ENCODE peak calls at places on chromosomes 5 and 9, in seven cellular contexts. O is IMR-90, N is heart left ventricle, P is NB4, U is stomach, K is endothelial cell of umbilical vein, E is prostate gland. T is an unnamed sample.
A peak's percentile ranks its signal among the peaks of the same experiment; 100 is the strongest.

GRCh38 chr5:75670571-75670970 is 46.7 kb downstream of the POC5 start:
- DNase-seq in O (peak; percentile 28), N (no peak), P (peak; percentile 16), U (no peak), K (no peak), E (no peak), T (peak; percentile 42)

GRCh38 chr9:6924149-6924548 is 166.4 kb downstream of the KDM4C start:
- DNase-seq in O (no peak), N (no peak), P (no peak), U (no peak), K (no peak), E (no peak), T (no peak)

GRCh38 chr9:69122391-69123141 is 51.5 kb upstream of the TJP2 start:
- DNase-seq in O (peak; percentile 84), N (no peak), P (no peak), U (peak; percentile 47), K (peak; percentile 81), E (peak; percentile 30), T (peak; percentile 86)

GRCh38 chr5:343461-344401 is 22.2 kb downstream of the AHRR start:
- DNase-seq in O (peak; percentile 73), N (peak; percentile 46), P (peak; percentile 85), U (peak; percentile 69), K (peak; percentile 45), E (peak; percentile 17), T (peak; percentile 60)

GRCh38 chr5:97062046-97062445 is 80.4 kb downstream of the LIX1 start:
- DNase-seq in O (no peak), N (no peak), P (no peak), U (no peak), K (no peak), E (no peak), T (peak; percentile 60)

GRCh38 chr9:137619240-137620090 is 660 bp downstream of the EHMT1 start:
- DNase-seq in O (peak; percentile 36), N (no peak), P (peak; percentile 55), U (peak; percentile 42), K (peak; percentile 58), E (no peak), T (peak; percentile 61)

GRCh38 chr5:43039115-43039467 is 1.0 kb downstream of the ANXA2R start:
- DNase-seq in O (no peak), N (no peak), P (no peak), U (no peak), K (no peak), E (no peak), T (no peak)

GRCh38 chr9:127788337-127789011 is 2.6 kb downstream of the CDK9 start:
- DNase-seq in O (no peak), N (no peak), P (no peak), U (no peak), K (no peak), E (no peak), T (no peak)

GRCh38 chr5:113719549-113719948 is 206.1 kb downstream of the YTHDC2 start:
- DNase-seq in O (no peak), N (no peak), P (no peak), U (no peak), K (no peak), E (no peak), T (no peak)

GRCh38 chr5:17912794-17913193 is 278.5 kb downstream of the TAF11L14 start:
- DNase-seq in O (no peak), N (no peak), P (no peak), U (no peak), K (no peak), E (no peak), T (no peak)

GRCh38 chr5:134082264-134082992 is 32.1 kb upstream of the TCF7 start:
- DNase-seq in O (no peak), N (no peak), P (no peak), U (no peak), K (no peak), E (no peak), T (no peak)

GRCh38 chr5:36200513-36200912 is 41.2 kb downstream of the NADK2 start:
- DNase-seq in O (peak; percentile 55), N (no peak), P (no peak), U (no peak), K (peak; percentile 23), E (no peak), T (no peak)

GRCh38 chr5:137565450-137565849 is 66.3 kb upstream of the SPOCK1 start:
- DNase-seq in O (peak; percentile 17), N (no peak), P (no peak), U (no peak), K (no peak), E (no peak), T (no peak)

GRCh38 chr5:17221843-17222614 is 4.6 kb downstream of the BASP1 start:
- DNase-seq in O (no peak), N (no peak), P (peak; percentile 21), U (no peak), K (no peak), E (no peak), T (no peak)

GRCh38 chr5:90168399-90168798 is 241.2 kb downstream of the CETN3 start:
- DNase-seq in O (no peak), N (no peak), P (no peak), U (no peak), K (no peak), E (no peak), T (no peak)

GRCh38 chr5:150585781-150586461 is 54.5 kb upstream of the SYNPO start:
- DNase-seq in O (no peak), N (no peak), P (no peak), U (peak; percentile 66), K (no peak), E (no peak), T (no peak)
- TF ChIP-seq POLR2A in O (no peak), N (no peak), P (no peak), U (no peak), K (no peak), E (no peak), T (no peak)

GRCh38 chr5:171317225-171317624 is 8.2 kb downstream of the TLX3 start:
- DNase-seq in O (no peak), N (no peak), P (no peak), U (no peak), K (no peak), E (no peak), T (no peak)
- H3K4me3 ChIP-seq in O (no peak overlapping the region), N (no peak overlapping the region), P (no peak overlapping the region), U (no peak overlapping the region), K (no peak overlapping the region), E (no peak overlapping the region), T (no peak overlapping the region)

GRCh38 chr9:133333566-133333965 is 2.4 kb downstream of the SURF6 start:
- DNase-seq in O (no peak), N (no peak), P (peak; percentile 7), U (no peak), K (no peak), E (no peak), T (no peak)
- TF ChIP-seq POLR2A in O (no peak), N (no peak), P (no peak), U (no peak), K (no peak), E (no peak), T (no peak)

GRCh38 chr9:110317921-110318320 is 19.7 kb downstream of the TXNDC8 start:
- DNase-seq in O (no peak), N (no peak), P (no peak), U (no peak), K (no peak), E (no peak), T (no peak)

GRCh38 chr9:110321055-110321454 is 16.6 kb downstream of the TXNDC8 start:
- DNase-seq in O (no peak), N (no peak), P (no peak), U (no peak), K (no peak), E (no peak), T (no peak)

GRCh38 chr9:110319781-110320180 is 17.9 kb downstream of the TXNDC8 start:
- DNase-seq in O (no peak), N (no peak), P (no peak), U (no peak), K (no peak), E (no peak), T (no peak)

GRCh38 chr9:110320651-110321050 is 17.0 kb downstream of the TXNDC8 start:
- DNase-seq in O (peak; percentile 13), N (no peak), P (no peak), U (no peak), K (no peak), E (no peak), T (no peak)

GRCh38 chr9:110316255-110316921 is 21.3 kb downstream of the TXNDC8 start:
- DNase-seq in O (no peak), N (no peak), P (peak; percentile 16), U (no peak), K (no peak), E (no peak), T (no peak)
- H3K4me3 ChIP-seq in O (no peak overlapping the region), N (no peak overlapping the region), P (no peak overlapping the region), U (no peak overlapping the region), K (no peak overlapping the region), E (no peak overlapping the region), T (no peak overlapping the region)

DNA sequence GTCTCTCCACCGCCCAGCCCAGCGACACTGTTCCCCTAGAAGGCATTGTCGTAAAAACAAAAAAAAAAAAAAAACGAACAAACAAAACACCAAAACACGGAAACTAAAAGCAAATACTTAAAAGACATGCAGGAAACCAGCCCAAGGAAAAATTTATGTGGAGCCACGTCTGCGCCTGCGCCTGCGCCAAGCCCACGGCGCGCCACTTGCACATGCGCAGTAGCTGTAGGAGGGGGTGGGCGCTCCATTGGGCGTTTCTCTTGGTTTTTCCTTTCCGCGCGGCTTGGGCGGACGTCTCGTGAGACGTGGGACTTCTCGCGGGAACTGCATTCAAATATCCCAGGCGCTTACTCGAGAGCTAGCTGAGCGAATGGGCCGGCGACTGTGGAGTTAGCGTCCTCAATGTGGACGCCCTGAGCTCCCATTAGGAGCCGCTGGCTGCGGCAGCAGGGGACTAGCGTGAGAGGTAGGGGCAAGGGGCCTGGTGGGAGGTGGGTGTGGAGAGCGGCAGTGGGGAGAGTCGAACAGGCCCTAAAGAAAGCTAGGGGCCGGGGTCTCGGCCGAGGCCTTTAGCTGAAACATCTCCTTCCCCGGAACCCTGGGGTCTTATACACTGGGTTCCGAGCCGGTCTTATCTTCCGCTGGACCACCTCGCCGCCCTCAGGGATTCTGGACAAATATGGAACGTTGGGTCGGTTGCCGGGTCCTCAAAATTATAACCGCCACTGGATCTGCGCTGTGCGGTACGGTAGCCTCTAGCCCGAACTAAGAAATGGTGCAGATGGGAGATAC is at the start of gene SPDL1:
- DNase-seq in O (peak; percentile 95), N (peak; percentile 95), P (peak; percentile 94), U (peak; percentile 95), K (peak; percentile 98), E (peak; percentile 95), T (peak; percentile 95)
- TF ChIP-seq POLR2A in O (peak; percentile 87), N (no peak), P (peak; percentile 89), U (no peak), K (peak; percentile 92), E (peak; percentile 75), T (no peak)

DNA sequence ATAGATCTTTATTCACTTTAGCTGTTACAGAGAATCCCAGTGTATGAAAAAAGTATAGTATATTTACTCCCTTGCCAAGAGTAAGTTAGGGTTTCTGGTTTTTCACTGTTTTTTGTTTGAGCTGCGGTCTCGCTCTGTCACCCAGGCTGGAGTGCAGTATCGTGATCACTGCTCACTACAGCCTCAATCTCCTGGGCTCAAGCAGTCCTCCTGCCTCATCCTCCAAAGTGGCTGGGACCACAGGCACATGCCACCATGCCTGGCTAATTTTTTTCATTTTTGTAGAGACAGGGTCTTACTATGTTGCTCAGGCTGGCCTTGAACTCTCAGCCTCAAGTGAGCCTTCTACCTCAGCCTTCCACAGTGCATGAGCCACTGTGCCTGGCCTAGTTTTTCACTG is 3.0 kb downstream of the RAI14 start:
- DNase-seq in O (no peak), N (no peak), P (no peak), U (no peak), K (no peak), E (no peak), T (no peak)
- H3K4me3 ChIP-seq in O (peak overlapping the region; percentile 6), N (no peak overlapping the region), P (no peak overlapping the region), U (no peak overlapping the region), K (peak overlapping the region; percentile 96), E (no peak overlapping the region), T (no peak overlapping the region)